ENCODE peak calls at places on chromosomes 12 and 14, in four cellular contexts. T is thyroid gland, F is mucosa of descending colon, R is tibial nerve. W is an unnamed sample. For H3K9me3, the result is how much of the 10 kb centered on the place peaks cover.

GRCh38 chr12:57490126-57490525 is 2.3 kb downstream of the MARS1 start:
- DNase-seq in R (no peak), T (no peak), F (no peak), W (no peak)

GRCh38 chr12:52426034-52426433 is 8.1 kb downstream of the KRT75 start:
- DNase-seq in R (no peak), F (no peak), T (no peak), W (no peak)

GRCh38 chr12:71431991-71432390 is 7.6 kb upstream of the LGR5 start:
- DNase-seq in R (no peak), T (no peak), F (no peak), W (no peak)

GRCh38 chr12:39102474-39103209 is 197.3 kb upstream of the CPNE8 start:
- DNase-seq in T (no peak), F (no peak), R (no peak), W (no peak)

GRCh38 chr12:130617219-130617618 is 98.9 kb downstream of the RIMBP2 start:
- DNase-seq in R (no peak), T (no peak), F (no peak), W (no peak)

GRCh38 chr14:93014038-93015023 is 91.4 kb downstream of the CHGA start:
- DNase-seq in F (no peak), T (no peak), R (no peak), W (no peak)

GRCh38 chr12:6745751-6746525 is 7.0 kb downstream of the MLF2 start:
- DNase-seq in R (no peak), T (no peak), F (no peak), W (no peak)

GRCh38 chr12:2170376-2170775 is 117.6 kb downstream of the CACNA1C start:
- DNase-seq in R (no peak), T (no peak), F (no peak), W (no peak)

GRCh38 chr12:114381177-114381576 is 24.8 kb downstream of the TBX5 start:
- DNase-seq in T (no peak), F (no peak), R (no peak), W (no peak)

GRCh38 chr12:27578689-27579372 is 54.8 kb downstream of the PPFIBP1 start:
- DNase-seq in F (no peak), T (no peak), R (no peak), W (no peak)

GRCh38 chr12:47360771-47361388 is 281.1 kb upstream of the AMIGO2 start:
- DNase-seq in T (no peak), F (peak), R (no peak), W (no peak)

GRCh38 chr14:51147183-51147582 is 52.3 kb upstream of the TRIM9 start:
- DNase-seq in T (no peak), F (no peak), R (no peak), W (no peak)

GRCh38 chr12:124939428-124940142 is 25.1 kb upstream of the UBC start:
- DNase-seq in T (peak), R (peak), F (peak), W (peak)

GRCh38 chr14:81655423-81656314 is 122.0 kb upstream of the SEL1L start:
- DNase-seq in R (no peak), T (peak), F (no peak), W (no peak)

GRCh38 chr14:75422169-75422568 is 5.7 kb upstream of the JDP2 start:
- DNase-seq in R (no peak), F (no peak), T (no peak), W (no peak)

GRCh38 chr14:65860956-65861631 is 448.6 kb downstream of the FUT8 start:
- DNase-seq in T (no peak), F (no peak), R (no peak), W (no peak)

GRCh38 chr14:92451245-92451644 is 62.3 kb upstream of the RIN3 start:
- DNase-seq in T (no peak), F (no peak), R (no peak), W (no peak)

GRCh38 chr12:104634852-104635251 is 178.1 kb downstream of the CHST11 start:
- DNase-seq in T (no peak), R (no peak), F (no peak), W (no peak)

GRCh38 chr12:20260864-20261263 is 107.5 kb upstream of the PDE3A start:
- DNase-seq in R (no peak), T (no peak), F (no peak), W (no peak)

GRCh38 chr12:106585237-106585834 is 2.5 kb downstream of the RFX4 start:
- DNase-seq in F (no peak), R (no peak), T (no peak), W (no peak)

GRCh38 chr12:67433393-67434175 is 164.4 kb downstream of the CAND1 start:
- DNase-seq in F (no peak), R (no peak), T (no peak), W (no peak)

GRCh38 chr12:82608706-82609105 is 78.0 kb upstream of the TMTC2 start:
- DNase-seq in F (no peak), T (no peak), R (no peak), W (no peak)

GRCh38 chr14:96824283-96824682 is 27.1 kb downstream of the VRK1 start:
- DNase-seq in F (no peak), R (no peak), T (no peak), W (no peak)

GRCh38 chr12:67202344-67203012 is 66.7 kb upstream of the CAND1 start:
- DNase-seq in R (no peak), T (no peak), F (no peak), W (no peak)

GRCh38 chr12:118436002-118436724 is 59.8 kb downstream of the SUDS3 start:
- DNase-seq in R (no peak), F (peak), T (no peak), W (no peak)

GRCh38 chr14:71103662-71104484 is 196.6 kb downstream of the PCNX1 start:
- DNase-seq in R (no peak), F (peak), T (no peak), W (no peak)

GRCh38 chr12:27394676-27395075 is 51.9 kb upstream of the SMCO2 start:
- DNase-seq in R (no peak), F (no peak), T (no peak), W (no peak)

GRCh38 chr12:46523863-46524770 is 151.5 kb upstream of the SLC38A2 start:
- DNase-seq in R (no peak), T (no peak), F (no peak), W (no peak)

GRCh38 chr12:18546399-18546798 is 191.4 kb downstream of the PLCZ1 start:
- DNase-seq in T (peak), F (no peak), R (no peak), W (no peak)

GRCh38 chr12:104182144-104182543 is 33.4 kb upstream of the TXNRD1 start:
- DNase-seq in T (peak), F (peak), R (peak), W (no peak)

GRCh38 chr12:113422030-113422900 is at the start of gene SDSL:
- DNase-seq in R (no peak), F (peak), T (peak), W (peak)

GRCh38 chr12:89351489-89352241 is 636 bp downstream of the DUSP6 start:
- DNase-seq in F (peak), T (peak), R (no peak), W (peak)

GRCh38 chr14:77071938-77072388 is 26.1 kb upstream of the CIPC start:
- DNase-seq in T (no peak), R (no peak), F (no peak), W (no peak)

GRCh38 chr14:105537580-105538474 is 11.4 kb downstream of the TMEM121 start:
- DNase-seq in T (peak), F (peak), R (no peak), W (no peak)

GRCh38 chr14:105533811-105534498 is 7.6 kb downstream of the TMEM121 start:
- DNase-seq in T (no peak), F (no peak), R (no peak), W (no peak)

GRCh38 chr14:105534586-105534985 is 8.2 kb downstream of the TMEM121 start:
- DNase-seq in T (no peak), R (no peak), F (no peak), W (no peak)

GRCh38 chr14:105536691-105537579 is 10.6 kb downstream of the TMEM121 start:
- DNase-seq in T (no peak), F (no peak), R (no peak), W (no peak)

DNA sequence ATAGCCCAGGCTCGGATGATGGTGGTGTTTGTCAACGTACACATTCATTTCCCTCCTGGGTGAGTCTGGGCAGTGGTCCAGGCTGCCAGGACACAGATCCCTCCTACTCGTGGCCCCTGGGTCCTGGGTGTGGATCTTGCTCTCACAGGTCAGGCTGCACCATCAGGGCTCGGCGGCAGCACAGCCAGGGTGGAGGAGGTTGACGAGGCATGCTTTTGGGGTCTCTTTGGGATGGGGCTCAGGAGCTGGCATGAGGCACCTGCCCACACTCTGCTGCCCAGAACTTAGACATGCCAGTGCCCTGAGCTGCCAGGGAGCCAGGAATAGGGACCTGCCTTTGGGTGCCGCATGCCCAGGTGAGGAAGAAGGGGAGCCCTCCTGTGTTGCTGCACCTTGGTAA is 9.7 kb downstream of the TMEM121 start:
- DNase-seq in T (no peak), F (no peak), R (no peak), W (no peak)
- H3K9me3 ChIP-seq in T (under half), F (under half), R (under half), W (under half)

GRCh38 chr12:133215724-133216123 is 20.0 kb downstream of the ANHX start:
- DNase-seq in T (no peak), R (no peak), F (no peak), W (no peak)

GRCh38 chr12:133222211-133222610 is 13.5 kb downstream of the ANHX start:
- DNase-seq in F (no peak), R (no peak), T (no peak), W (no peak)

GRCh38 chr12:133217219-133217618 is 18.5 kb downstream of the ANHX start:
- DNase-seq in F (no peak), T (no peak), R (no peak), W (no peak)

GRCh38 chr12:133221241-133221640 is 14.4 kb downstream of the ANHX start:
- DNase-seq in F (no peak), R (no peak), T (no peak), W (no peak)

GRCh38 chr12:133220521-133220920 is 15.2 kb downstream of the ANHX start:
- DNase-seq in F (no peak), T (no peak), R (no peak), W (no peak)
- H3K9me3 ChIP-seq in F (half or more), T (under half), R (under half), W (half or more)

DNA sequence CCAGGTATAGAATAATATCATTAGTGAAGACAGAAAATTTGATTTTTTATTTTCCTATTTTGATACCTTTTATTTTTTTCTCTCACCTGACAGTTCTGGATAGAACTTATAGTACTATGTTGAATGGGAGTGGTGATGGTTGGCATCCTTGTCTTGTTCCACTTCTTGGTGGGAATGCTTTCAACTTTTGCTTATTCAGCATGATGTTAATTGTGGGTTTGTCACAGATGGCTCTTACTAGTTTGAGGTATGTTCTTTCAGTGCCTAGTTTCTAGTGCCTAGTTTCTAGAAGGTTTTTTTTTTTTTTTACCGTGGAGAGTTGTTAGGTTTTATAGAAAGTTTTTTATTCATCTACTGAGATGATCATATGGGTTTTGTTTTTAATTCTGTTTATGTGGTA is 516.3 kb upstream of the NOVA1 start:
- DNase-seq in T (no peak), R (no peak), F (no peak), W (no peak)
- H3K9me3 ChIP-seq in T (under half), R (under half), F (under half), W (under half)

DNA sequence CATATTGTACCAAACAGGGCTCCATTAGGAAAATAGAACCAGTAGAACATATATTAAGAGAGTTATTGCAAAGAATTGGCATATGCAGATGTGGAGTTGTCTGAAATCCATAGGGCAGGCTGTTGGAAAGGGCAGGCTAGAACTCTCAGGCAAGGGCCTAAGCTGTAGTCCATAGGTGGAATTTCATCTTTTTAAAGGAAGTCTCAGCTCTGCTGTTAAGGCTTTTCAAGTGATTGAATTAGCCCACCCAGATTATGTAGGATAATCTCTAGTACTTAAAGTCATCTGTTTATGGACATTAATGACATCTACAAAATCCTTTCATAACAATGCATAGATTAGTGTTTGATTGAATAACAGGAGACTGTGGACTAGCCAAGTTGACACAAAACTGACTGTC is 59.4 kb downstream of the RAD51B start:
- DNase-seq in F (no peak), T (no peak), R (no peak), W (no peak)
- H3K9me3 ChIP-seq in F (under half), T (under half), R (under half), W (under half)

DNA sequence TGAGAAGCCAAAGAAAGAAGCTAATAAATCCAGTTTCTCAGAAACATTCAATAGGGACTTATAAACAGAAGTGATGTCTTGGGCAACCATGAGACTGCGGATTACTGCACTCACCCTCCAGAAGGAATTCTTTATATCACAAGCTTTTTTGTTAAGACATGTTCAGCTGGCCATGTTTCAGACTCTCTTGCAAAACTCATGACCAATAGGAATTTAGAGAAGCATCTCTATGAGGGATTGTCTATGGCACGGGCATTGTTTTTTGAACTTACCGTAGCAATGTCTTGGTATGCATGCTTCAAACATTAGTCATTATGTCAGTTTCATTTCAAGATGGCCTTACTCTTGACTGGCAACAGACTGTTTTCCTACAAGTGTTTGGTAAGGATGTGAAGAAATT is 15.5 kb upstream of the ZNF268 start:
- DNase-seq in T (no peak), F (no peak), R (no peak), W (no peak)
- H3K9me3 ChIP-seq in T (under half), F (half or more), R (under half), W (half or more)

GRCh38 chr14:98623806-98624430 is 648.1 kb downstream of the BCL11B start:
- DNase-seq in R (no peak), F (no peak), T (no peak), W (no peak)
- H3K9me3 ChIP-seq in R (under half), F (under half), T (under half), W (under half)

DNA sequence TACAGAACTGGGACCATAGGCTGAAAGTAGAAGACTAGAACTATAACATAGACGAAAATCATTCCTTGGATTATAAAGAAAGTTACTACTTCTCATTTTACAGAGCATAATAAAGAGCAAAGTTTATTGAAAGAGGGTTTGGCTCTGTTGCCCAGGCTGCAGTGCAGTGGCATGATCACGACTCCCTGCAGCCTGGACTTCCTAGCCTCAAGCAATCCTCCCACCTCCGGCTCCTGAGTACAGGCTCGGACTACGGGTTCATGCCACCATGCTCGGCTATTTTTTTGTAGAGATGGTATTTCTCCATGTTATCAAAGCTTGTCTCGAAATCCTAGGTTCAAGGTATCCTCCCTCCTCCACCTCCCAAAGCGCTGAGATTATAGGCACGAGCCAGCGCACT is 190.1 kb upstream of the FOXG1 start:
- DNase-seq in F (no peak), T (no peak), R (no peak), W (no peak)
- H3K9me3 ChIP-seq in F (under half), T (under half), R (under half), W (under half)

DNA sequence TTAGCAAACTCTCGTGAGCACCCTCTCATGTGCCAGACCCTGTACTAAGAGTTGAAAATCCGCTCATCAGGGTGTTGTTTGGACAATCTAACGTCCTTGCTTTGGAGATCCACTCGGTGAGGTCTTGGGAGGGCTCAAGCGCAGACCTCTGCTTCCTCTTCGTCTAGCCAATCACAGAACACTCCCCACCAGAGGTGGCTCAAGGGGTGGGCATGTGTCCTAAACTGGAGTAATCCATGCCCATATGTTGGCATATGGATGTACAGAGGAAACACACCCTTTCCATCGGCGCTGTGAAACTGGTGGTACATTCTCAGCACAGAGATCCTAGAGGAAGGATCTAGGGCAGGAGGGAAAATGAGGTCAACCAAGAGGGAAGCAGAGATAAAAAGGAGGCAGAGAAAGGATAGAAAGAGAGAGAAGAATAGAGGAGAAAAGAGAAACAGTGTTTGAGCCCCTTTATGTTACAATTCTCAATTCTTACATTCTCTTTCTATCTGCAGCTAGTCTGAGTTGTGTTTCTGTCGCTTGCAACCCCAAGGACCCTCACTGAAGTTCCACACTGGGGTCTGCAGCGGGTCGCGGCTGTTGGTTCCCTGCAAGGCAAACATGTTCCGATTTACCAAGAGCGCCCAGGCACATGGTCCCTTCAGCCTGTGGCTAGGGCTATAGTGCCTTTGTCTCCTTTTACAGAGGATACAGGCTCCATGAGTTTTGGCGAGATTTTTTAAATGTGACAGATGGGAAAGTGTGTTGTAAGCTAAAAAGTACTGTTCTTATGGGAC is 40.5 kb downstream of the DLK1 start:
- DNase-seq in F (no peak), R (no peak), T (no peak), W (no peak)
- H3K9me3 ChIP-seq in F (under half), R (under half), T (under half), W (under half)

GRCh38 chr12:68490476-68490875 is 120.2 kb upstream of the RAP1B start:
- DNase-seq in R (no peak), F (no peak), T (no peak), W (no peak)
- H3K9me3 ChIP-seq in R (under half), F (under half), T (under half), W (under half)